ENCODE peak calls at places on chromosomes 11 and 22, in five cellular contexts. One of them, this sample, is unnamed.

GRCh38 chr11:117498791-117499190 is 171.1 kb downstream of the CEP164 start:
- DNase-seq in GOT3: no peak
- DNase-seq in stimulated activated naive CD4-positive, alpha-beta T cell: no peak
- DNase-seq in GM20000: no peak
- DNase-seq in T-helper 2 cell: no peak
- DNase-seq in this sample: no peak

GRCh38 chr11:66289548-66290331 is 797 bp upstream of the YIF1A start:
- DNase-seq in stimulated activated naive CD4-positive, alpha-beta T cell: peak
- DNase-seq in GM20000: peak
- DNase-seq in GOT3: no peak
- DNase-seq in T-helper 2 cell: no peak
- DNase-seq in this sample: no peak

GRCh38 chr22:38040953-38041759 is 16.0 kb upstream of the PICK1 start:
- DNase-seq in GOT3: no peak
- DNase-seq in GM20000: no peak
- DNase-seq in T-helper 2 cell: no peak
- DNase-seq in stimulated activated naive CD4-positive, alpha-beta T cell: no peak
- DNase-seq in this sample: peak

GRCh38 chr22:31098633-31099110 is 8.7 kb downstream of the SELENOM start:
- DNase-seq in GOT3: no peak
- DNase-seq in T-helper 2 cell: no peak
- DNase-seq in GM20000: no peak
- DNase-seq in stimulated activated naive CD4-positive, alpha-beta T cell: no peak
- DNase-seq in this sample: no peak

GRCh38 chr11:125772834-125773505 is 5.7 kb downstream of the PATE2 start:
- DNase-seq in T-helper 2 cell: no peak
- DNase-seq in GM20000: no peak
- DNase-seq in GOT3: no peak
- DNase-seq in stimulated activated naive CD4-positive, alpha-beta T cell: no peak
- DNase-seq in this sample: no peak

GRCh38 chr11:114738954-114739353 is 60.6 kb downstream of the NXPE2 start:
- DNase-seq in GOT3: no peak
- DNase-seq in GM20000: peak
- DNase-seq in T-helper 2 cell: no peak
- DNase-seq in stimulated activated naive CD4-positive, alpha-beta T cell: peak
- DNase-seq in this sample: peak

GRCh38 chr11:11813288-11813962 is 28.3 kb upstream of the USP47 start:
- DNase-seq in T-helper 2 cell: no peak
- DNase-seq in GM20000: no peak
- DNase-seq in GOT3: peak
- DNase-seq in stimulated activated naive CD4-positive, alpha-beta T cell: no peak
- DNase-seq in this sample: no peak

GRCh38 chr11:59182457-59183151 is 10.7 kb downstream of the DTX4 start:
- DNase-seq in T-helper 2 cell: no peak
- DNase-seq in GM20000: no peak
- DNase-seq in GOT3: no peak
- DNase-seq in stimulated activated naive CD4-positive, alpha-beta T cell: peak
- DNase-seq in this sample: no peak

This sample was measured in pons.